ENCODE peak calls at places on chromosome 9, in four cellular contexts. L is Peyer's patch, G is tibial artery, N is dorsolateral prefrontal cortex. F is an unnamed sample.

GRCh38 chr9:106420511-106420944 is 442.4 kb upstream of the ZNF462 start:
- DNase-seq in L (no peak), G (no peak), N (no peak), F (no peak)

GRCh38 chr9:137127301-137128157 is 11.4 kb upstream of the GRIN1 start:
- DNase-seq in L (peak), G (no peak), N (no peak), F (no peak)

GRCh38 chr9:130185494-130186005 is 13.3 kb downstream of the NCS1 start:
- DNase-seq in L (no peak), G (no peak), N (no peak), F (no peak)

GRCh38 chr9:135802876-135803419 is 101.0 kb downstream of the KCNT1 start:
- DNase-seq in L (no peak), G (no peak), N (no peak), F (no peak)

GRCh38 chr9:138053996-138054752 is 176.6 kb downstream of the CACNA1B start:
- DNase-seq in L (peak), G (peak), N (no peak), F (peak)

GRCh38 chr9:89845321-89845720 is 240.5 kb downstream of the GADD45G start:
- DNase-seq in L (no peak), G (no peak), N (no peak), F (no peak)

GRCh38 chr9:109482391-109482916 is 15.7 kb downstream of the PTPN3 start:
- DNase-seq in L (no peak), G (no peak), N (no peak), F (no peak)

GRCh38 chr9:94899464-94900221 is 173.1 kb downstream of the AOPEP start:
- DNase-seq in L (no peak), G (no peak), N (no peak), F (no peak)

GRCh38 chr9:107395126-107395525 is 94.4 kb downstream of the KLF4 start:
- DNase-seq in L (no peak), G (no peak), N (no peak), F (no peak)

GRCh38 chr9:95316274-95316673 is 1.2 kb downstream of the FANCC start:
- DNase-seq in L (no peak), G (no peak), N (no peak), F (no peak)

GRCh38 chr9:126465977-126466376 is 139.3 kb downstream of the MVB12B start:
- DNase-seq in L (peak), G (no peak), N (peak), F (no peak)

GRCh38 chr9:19420877-19421276 is 12.1 kb downstream of the ACER2 start:
- DNase-seq in L (no peak), G (no peak), N (no peak), F (no peak)

GRCh38 chr9:84917366-84918063 is 248.0 kb downstream of the NTRK2 start:
- DNase-seq in L (peak), G (no peak), N (no peak), F (no peak)

GRCh38 chr9:134984372-134985240 is 66.9 kb upstream of the FCN1 start:
- DNase-seq in L (no peak), G (peak), N (no peak), F (no peak)

GRCh38 chr9:11792870-11793269 is 900.3 kb upstream of the TYRP1 start:
- DNase-seq in L (no peak), G (no peak), N (no peak), F (no peak)

GRCh38 chr9:86637515-86637914 is 283.3 kb upstream of the TUT7 start:
- DNase-seq in L (no peak), G (no peak), N (no peak), F (no peak)

GRCh38 chr9:126536836-126537465 is 76.8 kb upstream of the LMX1B start:
- DNase-seq in L (no peak), G (peak), N (no peak), F (no peak)

GRCh38 chr9:78826521-78826920 is 529.6 kb downstream of the PSAT1 start:
- DNase-seq in L (no peak), G (no peak), N (no peak), F (no peak)

GRCh38 chr9:108569624-108570023 is 286.2 kb downstream of the ACTL7B start:
- DNase-seq in L (no peak), G (no peak), N (no peak), F (no peak)

GRCh38 chr9:76510041-76510440 is 51.1 kb downstream of the GCNT1 start:
- DNase-seq in L (no peak), G (no peak), N (no peak), F (no peak)

GRCh38 chr9:125851971-125852370 is 104.8 kb downstream of the PBX3 start:
- DNase-seq in L (no peak), G (no peak), N (no peak), F (no peak)

GRCh38 chr9:16964228-16964627 is 93.8 kb upstream of the BNC2 start:
- DNase-seq in L (no peak), G (no peak), N (no peak), F (no peak)

GRCh38 chr9:14365667-14366066 is 51.7 kb upstream of the NFIB start:
- DNase-seq in L (no peak), G (no peak), N (no peak), F (no peak)

GRCh38 chr9:4832786-4833579 is 40.2 kb downstream of the RCL1 start:
- DNase-seq in L (no peak), G (no peak), N (no peak), F (no peak)

GRCh38 chr9:90092512-90092911 is 487.7 kb downstream of the GADD45G start:
- DNase-seq in L (no peak), G (no peak), N (no peak), F (no peak)

GRCh38 chr9:131273791-131274673 is 2.3 kb downstream of the FAM78A start:
- DNase-seq in L (no peak), G (no peak), N (no peak), F (no peak)

GRCh38 chr9:121185774-121186403 is 15.8 kb downstream of the RAB14 start:
- DNase-seq in L (no peak), G (no peak), N (no peak), F (no peak)

GRCh38 chr9:135588886-135589595 is 27.5 kb downstream of the PAEP start:
- DNase-seq in L (peak), G (no peak), N (no peak), F (no peak)

GRCh38 chr9:3931996-3932906 is 367.6 kb downstream of the GLIS3 start:
- DNase-seq in L (no peak), G (no peak), N (no peak), F (no peak)

GRCh38 chr9:10268500-10269485 is 344.0 kb downstream of the PTPRD start:
- DNase-seq in L (no peak), G (no peak), N (peak), F (no peak)

GRCh38 chr9:128056086-128056485 is 11.0 kb downstream of the NAIF1 start:
- DNase-seq in L (no peak), G (peak), N (no peak), F (no peak)

GRCh38 chr9:129823163-129823933 is 588 bp downstream of the TOR1A start:
- DNase-seq in L (no peak), G (no peak), N (no peak), F (no peak)

GRCh38 chr9:37430841-37431597 is 8.5 kb downstream of the GRHPR start:
- DNase-seq in L (no peak), G (no peak), N (peak), F (no peak)

GRCh38 chr9:137449081-137449844 is 8.1 kb upstream of the ENTPD8 start:
- DNase-seq in L (no peak), G (no peak), N (no peak), F (no peak)

GRCh38 chr9:38713426-38713825 is 6.5 kb downstream of the FAM240B start:
- DNase-seq in L (no peak), G (no peak), N (no peak), F (no peak)

GRCh38 chr9:38706493-38706892 is 13.4 kb downstream of the FAM240B start:
- DNase-seq in L (no peak), G (no peak), N (no peak), F (no peak)

GRCh38 chr9:38705917-38706316 is 14.0 kb downstream of the FAM240B start:
- DNase-seq in L (no peak), G (no peak), N (no peak), F (no peak)

GRCh38 chr9:38708759-38709158 is 11.2 kb downstream of the FAM240B start:
- DNase-seq in L (no peak), G (no peak), N (no peak), F (no peak)

GRCh38 chr9:38707885-38708640 is 11.9 kb downstream of the FAM240B start:
- DNase-seq in L (no peak), G (no peak), N (no peak), F (no peak)
- TF ChIP-seq CTCF in L (peak), G (no peak), N (no peak), F (no peak)

GRCh38 chr9:124769451-124770358 is 1.4 kb downstream of the NR6A1 start:
- DNase-seq in L (peak), G (no peak), N (no peak), F (peak)

GRCh38 chr9:124771867-124772621 is 933 bp upstream of the NR6A1 start:
- DNase-seq in L (peak), G (no peak), N (no peak), F (peak)

GRCh38 chr9:124773473-124774130 is 2.5 kb upstream of the NR6A1 start:
- DNase-seq in L (no peak), G (no peak), N (no peak), F (no peak)

GRCh38 chr9:124770359-124771020 is 621 bp downstream of the NR6A1 start:
- DNase-seq in L (peak), G (no peak), N (no peak), F (no peak)

DNA sequence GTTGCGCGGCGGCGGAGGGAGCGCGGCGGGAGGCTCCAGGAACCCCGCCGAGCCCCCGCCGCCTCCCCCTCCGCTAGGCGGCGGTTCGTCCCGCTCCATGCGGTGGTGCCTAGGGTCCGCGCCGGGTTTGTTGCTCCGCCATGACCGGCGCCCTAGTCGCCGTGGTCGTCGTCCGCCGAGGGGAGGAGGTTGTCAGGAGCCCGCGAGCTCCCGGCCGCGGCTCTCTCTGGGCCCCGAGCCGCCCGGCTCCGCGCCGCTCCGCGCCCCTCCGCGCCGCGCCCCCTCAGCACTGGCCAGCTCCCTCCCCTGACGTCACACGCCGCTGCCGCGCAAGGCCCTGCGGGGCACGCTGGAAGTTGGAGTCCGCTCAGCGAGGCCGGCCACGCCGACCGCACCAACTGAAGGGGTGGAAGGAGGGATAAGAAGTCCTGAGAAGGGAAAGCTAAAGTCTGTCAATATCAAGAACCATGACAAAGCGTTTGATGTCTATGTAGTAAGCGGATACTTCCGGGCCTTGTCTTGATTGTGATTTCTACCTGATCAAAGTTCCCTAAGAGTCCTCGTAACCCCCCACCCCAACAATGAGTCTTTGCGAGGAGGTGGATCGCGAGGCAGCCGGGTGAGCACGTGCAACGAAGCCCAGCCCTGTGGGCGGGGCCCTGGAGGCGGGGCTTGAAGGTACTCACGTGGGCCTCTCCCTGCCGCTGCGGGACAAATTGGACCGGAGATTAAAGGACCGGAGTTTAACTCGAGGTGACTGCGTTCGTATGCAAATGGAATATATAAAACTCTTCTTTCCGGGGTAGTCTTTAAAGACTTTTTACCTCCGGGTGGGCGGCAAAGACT is at the start of gene NR6A1:
- DNase-seq in L (peak), G (peak), N (peak), F (peak)
- TF ChIP-seq CTCF in L (peak), G (no peak), N (peak), F (no peak)

GRCh38 chr9:35510745-35511428 is 21.0 kb downstream of the RUSC2 start:
- DNase-seq in L (peak), G (peak), N (no peak), F (no peak)
- TF ChIP-seq CTCF in L (peak), G (peak), N (peak), F (no peak)

GRCh38 chr9:133962341-133962740 is 29.8 kb downstream of the VAV2 start:
- DNase-seq in L (no peak), G (no peak), N (no peak), F (no peak)

GRCh38 chr9:133959966-133960567 is 32.1 kb downstream of the VAV2 start:
- DNase-seq in L (no peak), G (no peak), N (no peak), F (no peak)

GRCh38 chr9:133961226-133962165 is 30.6 kb downstream of the VAV2 start:
- DNase-seq in L (no peak), G (no peak), N (no peak), F (no peak)

GRCh38 chr9:133959171-133959570 is 33.0 kb downstream of the VAV2 start:
- DNase-seq in L (no peak), G (no peak), N (no peak), F (no peak)

GRCh38 chr9:133960568-133961129 is 31.5 kb downstream of the VAV2 start:
- DNase-seq in L (peak), G (no peak), N (no peak), F (no peak)
- TF ChIP-seq CTCF in L (peak), G (no peak), N (no peak), F (no peak)

DNA sequence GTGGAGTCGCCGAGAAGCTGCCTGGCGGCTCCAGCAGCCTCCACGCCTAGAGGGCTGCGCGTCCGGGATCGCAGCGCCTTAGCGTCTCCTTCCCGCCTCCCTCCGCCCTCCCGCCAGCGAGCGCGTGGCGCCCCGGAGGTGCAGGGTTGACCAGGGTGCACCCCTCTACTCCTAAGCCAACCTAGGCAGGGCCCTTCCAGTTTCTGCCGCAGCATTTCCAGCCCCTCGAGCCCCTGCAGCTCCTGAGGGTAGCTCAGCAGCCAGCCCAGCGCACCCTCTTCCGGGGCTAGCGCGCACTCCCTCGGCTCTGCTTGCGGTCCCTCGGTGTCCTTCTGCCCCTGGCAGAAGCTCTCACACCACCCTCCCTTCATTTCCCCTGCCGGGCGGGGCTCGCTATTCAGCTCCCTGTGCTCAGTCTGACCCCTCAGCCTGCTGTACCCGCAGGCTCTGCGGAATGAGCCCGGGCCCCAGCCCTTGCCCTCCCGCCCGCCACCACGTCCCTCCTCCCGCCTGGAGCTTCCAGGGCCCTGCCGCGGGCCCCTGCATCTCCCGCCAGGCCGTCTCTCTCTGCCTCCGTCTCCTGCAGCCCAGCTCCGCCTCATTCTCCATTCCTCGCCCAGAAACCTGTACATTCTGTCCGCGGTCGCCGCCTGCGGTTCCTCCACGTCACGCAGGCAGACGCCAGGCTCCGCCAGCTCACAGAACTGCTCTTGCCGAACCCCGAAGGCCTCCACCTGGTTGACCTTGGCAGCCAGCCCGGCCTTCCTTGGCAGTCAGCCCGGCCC is 61.8 kb downstream of the SPATA31C2 start:
- DNase-seq in L (peak), G (peak), N (peak), F (no peak)
- TF ChIP-seq CTCF in L (peak), G (no peak), N (no peak), F (no peak)

GRCh38 chr9:72564517-72565281 is 43.3 kb downstream of the TMC1 start:
- DNase-seq in L (no peak), G (no peak), N (no peak), F (no peak)

GRCh38 chr9:72560086-72560485 is 38.7 kb downstream of the TMC1 start:
- DNase-seq in L (no peak), G (no peak), N (no peak), F (no peak)

GRCh38 chr9:72565535-72565934 is 44.1 kb downstream of the TMC1 start:
- DNase-seq in L (no peak), G (no peak), N (no peak), F (no peak)
- TF ChIP-seq CTCF in L (no peak), G (no peak), N (no peak), F (no peak)

GRCh38 chr9:82695704-82696103 is 367.2 kb downstream of the RASEF start:
- DNase-seq in L (no peak), G (no peak), N (no peak), F (no peak)
- TF ChIP-seq CTCF in L (no peak), G (no peak), N (no peak), F (no peak)